ENCODE peak calls at places on chromosomes 4 and X, in six cellular contexts. X is IMR-90, O is neuronal stem cell, Q is H1, B is mesenchymal stem cell, D is trophoblast cell. I is an unnamed sample.

GRCh38 chr4:56874166-56874565 is 33.5 kb upstream of the REST start:
- DNase-seq in Q (peak), O (no peak), D (no peak), B (no peak), X (no peak), I (peak)

GRCh38 chrX:136747003-136747986 is 33.4 kb downstream of the ARHGEF6 start:
- DNase-seq in Q (no peak), B (no peak), D (no peak), O (no peak), X (no peak), I (no peak)

GRCh38 chr4:113871080-113871479 is 108.4 kb downstream of the ARSJ start:
- DNase-seq in O (no peak), Q (no peak), D (no peak), X (no peak), B (no peak), I (no peak)

GRCh38 chrX:107624893-107625292 is 3.4 kb upstream of the PRPS1 start:
- DNase-seq in O (no peak), Q (no peak), D (no peak), B (no peak), X (no peak), I (no peak)

GRCh38 chrX:40653535-40653934 is 6.2 kb upstream of the CXorf38 start:
- DNase-seq in Q (no peak), B (no peak), O (no peak), X (no peak), D (no peak), I (no peak)

GRCh38 chrX:34365482-34365881 is 233.4 kb upstream of the FAM47A start:
- DNase-seq in Q (no peak), X (peak), D (no peak), B (peak), O (peak), I (no peak)

GRCh38 chrX:75038925-75039324 is 113.7 kb upstream of the NEXMIF start:
- DNase-seq in D (no peak), X (peak), Q (no peak), B (peak), O (no peak), I (no peak)

GRCh38 chrX:323721-324628 is 5.4 kb upstream of the GTPBP6 start:
- DNase-seq in X (peak), Q (no peak), D (peak), O (no peak), B (peak), I (peak)

GRCh38 chrX:5957506-5957905 is 271.2 kb downstream of the NLGN4X start:
- DNase-seq in O (no peak), B (peak), Q (no peak), D (peak), X (no peak), I (no peak)

GRCh38 chrX:44596277-44596676 is 53.6 kb upstream of the FUNDC1 start:
- DNase-seq in Q (no peak), B (no peak), X (no peak), O (no peak), D (no peak), I (no peak)

DNA sequence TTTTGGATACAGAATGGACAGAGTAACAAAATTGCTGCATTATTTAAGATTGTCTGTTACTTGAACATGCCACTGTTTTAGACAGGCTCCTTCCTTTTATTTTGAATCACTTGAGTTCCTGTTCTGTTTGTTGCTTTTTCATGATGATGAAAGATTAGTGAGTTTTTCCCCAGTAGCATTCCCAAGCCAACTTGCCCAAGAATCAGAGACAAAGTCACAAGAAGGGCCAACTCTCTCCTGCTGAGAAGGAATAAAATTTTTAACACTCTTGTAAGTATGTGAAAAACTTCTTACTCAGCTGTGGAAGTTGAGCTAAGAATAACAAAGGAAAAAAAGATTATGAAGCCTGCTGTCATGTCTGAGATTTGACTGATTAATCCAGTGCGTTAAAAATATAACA is 104.2 kb downstream of the KLHL8 start:
- DNase-seq in D (no peak), Q (no peak), O (no peak), X (no peak), B (no peak), I (no peak)
- H3K14ac ChIP-seq in D (no peak), Q (no peak), O (no peak), X (no peak), B (no peak), I (no peak)

DNA sequence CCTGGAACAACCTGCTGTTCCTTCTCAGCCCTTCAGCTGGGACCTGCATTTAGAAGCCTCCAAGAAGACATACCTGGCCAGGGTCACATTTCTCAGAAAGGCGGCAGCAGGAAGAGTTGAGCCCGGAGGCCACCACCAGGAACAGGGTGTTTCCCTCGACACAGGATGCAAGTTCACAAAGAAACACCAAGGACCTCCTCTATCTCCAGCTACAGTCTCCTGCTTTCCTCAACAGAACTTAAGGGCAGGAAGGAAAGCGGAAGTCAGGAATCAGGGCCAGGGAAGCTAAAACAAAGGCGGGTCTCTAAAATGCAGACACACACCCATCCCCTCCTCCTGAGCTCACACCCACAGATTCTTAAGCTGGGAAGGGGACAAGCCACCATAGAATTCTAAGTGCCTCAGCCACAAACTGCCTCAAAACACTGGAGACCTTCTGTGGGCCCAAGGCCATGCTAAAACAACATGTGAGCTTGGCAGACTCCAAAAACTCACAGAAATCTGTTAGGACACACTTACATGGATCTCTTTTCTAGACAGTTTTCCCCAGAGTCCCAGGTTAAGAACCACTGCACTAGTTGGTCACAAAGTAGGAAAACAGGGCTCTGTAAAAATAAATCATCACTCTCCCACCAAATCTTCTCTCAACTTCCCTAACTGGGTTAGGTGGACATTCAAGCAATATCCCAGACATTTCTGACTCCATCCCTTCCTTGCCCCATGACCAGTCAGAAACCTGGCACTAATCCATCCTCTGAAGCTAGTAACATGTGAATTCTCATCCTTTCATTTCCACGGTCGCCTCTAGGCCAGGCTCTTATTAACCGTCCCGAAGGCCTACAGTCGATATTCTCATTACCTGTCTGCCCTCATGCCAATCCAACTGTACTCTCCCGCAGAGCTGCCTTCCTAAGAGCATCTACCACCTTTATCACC is 163.2 kb downstream of the APBB2 start:
- DNase-seq in O (no peak), D (peak), X (no peak), B (no peak), Q (no peak), I (no peak)
- H3K27ac ChIP-seq in O (no peak), D (no peak), X (no peak), B (no peak), Q (no peak), I (no peak)

GRCh38 chrX:37887347-37887746 is 40.0 kb upstream of the DYNLT3 start:
- DNase-seq in B (no peak), D (no peak), O (no peak), X (no peak), Q (no peak), I (no peak)
- H4K91ac ChIP-seq in B (no peak), D (no peak), O (no peak), X (no peak), Q (no peak), I (no peak)

DNA sequence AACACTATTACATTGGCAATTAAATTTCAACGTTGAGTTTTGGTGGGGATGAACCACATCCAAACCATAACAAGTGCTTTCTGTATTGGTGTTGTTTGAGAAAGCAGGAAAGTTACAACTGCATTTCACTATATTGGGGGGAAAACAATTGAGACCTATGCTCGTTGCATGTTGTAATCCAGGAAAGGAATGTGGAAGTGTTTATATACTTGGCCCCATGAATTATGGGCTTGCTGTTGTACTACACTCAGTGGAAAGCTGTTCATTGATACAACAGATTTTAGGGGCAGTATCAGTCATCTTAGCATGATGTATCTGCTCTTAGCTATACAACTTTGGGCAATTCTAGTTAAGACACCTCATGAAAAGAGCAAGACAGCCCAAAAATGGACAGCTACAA is 52.4 kb downstream of the KLHL5 start:
- DNase-seq in X (peak), B (peak), O (no peak), D (no peak), Q (no peak), I (no peak)
- H3K14ac ChIP-seq in X (peak), B (no peak), O (no peak), D (no peak), Q (no peak), I (no peak)

DNA sequence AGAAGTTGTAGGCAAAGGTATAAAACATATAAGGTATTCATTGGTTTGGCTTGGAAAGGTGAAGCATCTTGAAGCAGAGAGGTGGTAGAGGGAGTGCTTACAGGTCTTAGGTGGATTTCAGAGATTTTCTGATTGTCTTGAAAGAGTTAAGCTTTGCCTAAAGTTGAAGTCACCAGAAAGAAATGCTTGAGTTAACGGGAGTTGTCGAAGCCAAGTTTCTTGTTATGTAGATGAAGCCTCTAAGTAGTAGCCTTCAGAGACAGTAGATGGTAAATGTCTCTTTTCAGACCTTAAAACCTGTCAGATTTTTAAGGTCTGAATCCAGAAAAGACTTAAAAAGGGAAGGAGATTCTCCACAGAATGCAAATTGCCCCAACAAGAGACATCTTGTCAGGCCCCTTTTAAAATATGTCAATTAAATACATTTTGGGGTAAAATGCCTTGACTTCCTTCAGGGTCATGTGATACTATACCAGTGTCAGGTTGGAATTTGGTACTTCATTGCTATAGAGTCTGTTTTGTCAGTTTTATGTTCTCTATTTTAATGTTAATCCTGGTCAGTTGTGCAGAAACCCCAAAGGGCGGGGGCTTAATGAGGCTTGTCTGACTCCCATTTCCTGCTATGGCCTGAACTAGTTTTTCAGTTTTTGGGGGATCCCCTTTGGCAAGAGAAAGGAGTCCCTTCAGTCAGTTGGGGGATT is 81.0 kb downstream of the PCDH18 start:
- DNase-seq in D (no peak), Q (no peak), O (no peak), X (no peak), B (no peak), I (no peak)
- H3K27ac ChIP-seq in D (no peak), Q (no peak), O (no peak), X (no peak), B (no peak), I (peak)

GRCh38 chrX:12614266-12614665 is 176.9 kb upstream of the PRPS2 start:
- DNase-seq in D (no peak), Q (no peak), O (no peak), X (no peak), B (no peak), I (no peak)
- H4K91ac ChIP-seq in D (no peak), Q (no peak), O (no peak), X (no peak), B (no peak), I (no peak)

DNA sequence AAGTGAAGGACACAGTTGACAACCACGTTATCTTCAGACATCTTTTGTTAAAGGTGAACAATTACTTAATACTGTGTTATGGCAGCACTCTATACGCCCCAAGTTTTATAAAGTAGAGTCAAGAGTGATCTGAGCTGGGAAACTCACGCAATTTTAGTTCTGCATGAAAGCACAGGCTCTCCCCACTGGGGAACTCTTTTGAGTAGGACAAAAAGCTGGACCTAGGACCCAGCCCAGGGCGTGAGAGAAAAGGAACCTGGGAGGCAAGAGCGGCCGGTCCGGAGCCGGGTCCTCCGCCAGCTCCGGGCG is 152.6 kb upstream of the SLC4A4 start:
- DNase-seq in Q (no peak), O (no peak), B (no peak), D (no peak), X (no peak), I (no peak)
- H3K14ac ChIP-seq in Q (no peak), O (no peak), B (no peak), D (no peak), X (peak), I (no peak)

GRCh38 chr4:153512952-153513500 is 46.9 kb downstream of the TMEM131L start:
- DNase-seq in B (no peak), X (peak), Q (no peak), D (no peak), O (no peak), I (no peak)
- H3K27ac ChIP-seq in B (peak), X (no peak), Q (no peak), D (peak), O (no peak), I (no peak)

GRCh38 chr4:184844742-184845141 is 19.0 kb upstream of the ACSL1 start:
- DNase-seq in D (no peak), B (no peak), X (no peak), Q (no peak), O (no peak), I (no peak)
- H4K91ac ChIP-seq in D (no peak), B (no peak), X (no peak), Q (no peak), O (no peak), I (no peak)

GRCh38 chr4:82900335-82901128 is at the start of gene THAP9:
- DNase-seq in B (peak), D (peak), O (peak), X (peak), Q (peak), I (peak)
- H3K14ac ChIP-seq in B (peak), D (peak), O (peak), X (peak), Q (peak), I (peak)